ENCODE peak calls at places on chromosome 5, in eight cellular contexts. M, K, L, O, G, E, A and Q are unnamed samples.

GRCh38 chr5:112186401-112186990 is 232.6 kb downstream of the EPB41L4A start:
- DNase-seq in A (peak; percentile 20), K (no peak), E (no peak), G (no peak), O (no peak), M (peak; percentile 76), L (no peak), Q (peak; percentile 11)

GRCh38 chr5:6712136-6712581 is 1.1 kb upstream of the TENT4A start:
- DNase-seq in M (peak; percentile 38), L (peak; percentile 14), E (peak; percentile 46), A (no peak), K (peak; percentile 36), O (peak; percentile 59), G (peak; percentile 84), Q (no peak)

GRCh38 chr5:32690153-32690552 is 21.0 kb upstream of the NPR3 start:
- DNase-seq in L (no peak), E (no peak), A (no peak), K (no peak), G (no peak), O (no peak), M (no peak), Q (no peak)

GRCh38 chr5:177568326-177568725 is 14.0 kb upstream of the FAM193B start:
- DNase-seq in L (no peak), G (no peak), O (no peak), E (no peak), K (no peak), A (no peak), M (no peak), Q (no peak)

GRCh38 chr5:88897748-88898147 is 14.8 kb upstream of the MEF2C start:
- DNase-seq in G (no peak), K (no peak), E (no peak), L (no peak), A (no peak), O (no peak), M (no peak), Q (no peak)

GRCh38 chr5:9313751-9314150 is 232.1 kb downstream of the SEMA5A start:
- DNase-seq in G (no peak), O (no peak), E (no peak), K (no peak), M (no peak), L (no peak), A (no peak), Q (no peak)

GRCh38 chr5:1967716-1968115 is 85.0 kb upstream of the IRX4 start:
- DNase-seq in M (no peak), E (no peak), A (no peak), L (no peak), K (no peak), O (no peak), G (no peak), Q (no peak)

GRCh38 chr5:154042751-154043150 is 4.0 kb downstream of the MFAP3 start:
- DNase-seq in M (no peak), G (no peak), O (no peak), L (no peak), E (no peak), A (no peak), K (no peak), Q (no peak)

GRCh38 chr5:82719368-82719767 is 357.8 kb downstream of the TMEM167A start:
- DNase-seq in G (no peak), E (no peak), M (no peak), L (no peak), A (no peak), O (no peak), K (no peak), Q (no peak)

GRCh38 chr5:125244531-125244930 is 498.1 kb upstream of the ZNF608 start:
- DNase-seq in L (no peak), O (no peak), M (no peak), E (no peak), G (no peak), K (no peak), A (no peak), Q (no peak)

GRCh38 chr5:96125335-96125891 is 163.8 kb upstream of the ELL2 start:
- DNase-seq in M (no peak), E (no peak), A (no peak), L (no peak), O (no peak), G (no peak), K (no peak), Q (no peak)

GRCh38 chr5:138352722-138353549 is 451 bp downstream of the KDM3B start:
- DNase-seq in L (peak; percentile 56), O (peak; percentile 79), M (peak; percentile 70), A (no peak), E (peak; percentile 62), K (peak; percentile 77), G (peak; percentile 81), Q (no peak)

GRCh38 chr5:170438581-170438980 is 49.4 kb upstream of the KCNMB1 start:
- DNase-seq in O (no peak), L (no peak), K (no peak), A (no peak), M (no peak), E (no peak), G (no peak), Q (no peak)

GRCh38 chr5:110969502-110969901 is 102.0 kb upstream of the TSLP start:
- DNase-seq in G (no peak), O (no peak), A (no peak), L (no peak), E (no peak), K (no peak), M (no peak), Q (no peak)

GRCh38 chr5:57680686-57681085 is 198.1 kb upstream of the ACTBL2 start:
- DNase-seq in L (no peak), K (no peak), E (no peak), G (no peak), O (no peak), M (no peak), A (no peak), Q (no peak)

GRCh38 chr5:131305906-131306305 is 42.1 kb downstream of the CDC42SE2 start:
- DNase-seq in L (no peak), G (no peak), K (no peak), M (no peak), A (no peak), E (no peak), O (no peak), Q (no peak)